ENCODE peak calls at places on chromosomes 1 and 21, in five cellular contexts. Z is tibial nerve, V is ovary, W is HepG2, F is heart left ventricle. J is an unnamed sample.

GRCh38 chr1:234148816-234149215 is 224.4 kb upstream of the COA6 start:
- DNase-seq in Z (no peak), V (no peak), W (no peak), F (no peak), J (no peak)

GRCh38 chr1:84008631-84009030 is 9.7 kb upstream of the TTLL7 start:
- DNase-seq in Z (no peak), V (no peak), W (no peak), F (no peak), J (no peak)

GRCh38 chr1:38444770-38445442 is 398.3 kb upstream of the POU3F1 start:
- DNase-seq in Z (no peak), V (no peak), W (no peak), F (no peak), J (no peak)

GRCh38 chr1:154557939-154558609 is 388 bp downstream of the UBE2Q1 start:
- DNase-seq in Z (no peak), V (peak), W (no peak), F (peak), J (peak)

GRCh38 chr1:89100366-89100765 is 25.5 kb downstream of the GBP2 start:
- DNase-seq in Z (no peak), V (no peak), W (no peak), F (no peak), J (no peak)

GRCh38 chr1:110196917-110197782 is 13.0 kb upstream of the KCNC4 start:
- DNase-seq in Z (no peak), V (no peak), W (peak), F (no peak), J (no peak)

GRCh38 chr1:41735587-41736290 is 183.0 kb downstream of the HIVEP3 start:
- DNase-seq in Z (no peak), V (no peak), W (no peak), F (peak), J (no peak)

GRCh38 chr1:154191990-154192450 is at the start of gene TPM3:
- DNase-seq in Z (no peak), V (no peak), W (no peak), F (no peak), J (no peak)

GRCh38 chr21:25944672-25945213 is 210.0 kb downstream of the GABPA start:
- DNase-seq in Z (no peak), V (no peak), W (no peak), F (no peak), J (no peak)

GRCh38 chr1:228367798-228368791 is 38.5 kb downstream of the TRIM11 start:
- DNase-seq in Z (no peak), V (no peak), W (peak), F (peak), J (no peak)

GRCh38 chr21:44006017-44006624 is 6.0 kb upstream of the TRAPPC10 start:
- DNase-seq in Z (peak), V (no peak), W (no peak), F (no peak), J (no peak)

GRCh38 chr1:8252266-8252951 is 65.5 kb upstream of the SLC45A1 start:
- DNase-seq in Z (no peak), V (no peak), W (no peak), F (no peak), J (no peak)

GRCh38 chr21:44706026-44706705 is 5.2 kb downstream of the TSPEAR start:
- DNase-seq in Z (no peak), V (no peak), W (no peak), F (no peak), J (peak)

GRCh38 chr1:160436975-160437374 is 36.6 kb downstream of the VANGL2 start:
- DNase-seq in Z (no peak), V (no peak), W (no peak), F (no peak), J (no peak)

GRCh38 chr1:94017155-94017829 is 103.7 kb downstream of the ABCA4 start:
- DNase-seq in Z (no peak), V (no peak), W (no peak), F (no peak), J (no peak)

GRCh38 chr1:94259635-94260289 is 22.4 kb upstream of the ARHGAP29 start:
- DNase-seq in Z (no peak), V (no peak), W (no peak), F (no peak), J (no peak)

DNA sequence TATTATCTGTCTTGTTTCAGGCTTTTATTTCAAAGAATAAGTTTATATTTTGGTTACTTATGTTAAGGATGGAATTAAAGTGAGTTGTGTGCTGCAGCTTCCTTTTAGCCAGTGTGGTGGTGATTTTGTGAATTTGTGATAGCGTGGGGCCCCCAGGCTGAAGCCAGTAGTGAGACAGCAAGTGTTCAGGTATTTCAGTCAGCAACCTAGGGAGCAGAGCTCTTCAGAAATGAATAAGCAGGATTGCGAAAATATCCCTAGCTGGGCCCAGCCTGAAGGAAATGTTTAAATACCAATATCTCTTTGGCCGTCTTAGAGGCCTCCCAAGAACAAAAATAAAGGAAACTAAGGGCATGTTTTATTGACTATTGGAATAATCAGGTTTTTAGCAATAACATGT is 150.8 kb upstream of the C1orf105 start:
- DNase-seq in Z (no peak), V (no peak), W (peak), F (no peak), J (no peak)
- TF ChIP-seq CTCF in Z (no peak), V (no peak), W (peak), F (no peak), J (no peak)

DNA sequence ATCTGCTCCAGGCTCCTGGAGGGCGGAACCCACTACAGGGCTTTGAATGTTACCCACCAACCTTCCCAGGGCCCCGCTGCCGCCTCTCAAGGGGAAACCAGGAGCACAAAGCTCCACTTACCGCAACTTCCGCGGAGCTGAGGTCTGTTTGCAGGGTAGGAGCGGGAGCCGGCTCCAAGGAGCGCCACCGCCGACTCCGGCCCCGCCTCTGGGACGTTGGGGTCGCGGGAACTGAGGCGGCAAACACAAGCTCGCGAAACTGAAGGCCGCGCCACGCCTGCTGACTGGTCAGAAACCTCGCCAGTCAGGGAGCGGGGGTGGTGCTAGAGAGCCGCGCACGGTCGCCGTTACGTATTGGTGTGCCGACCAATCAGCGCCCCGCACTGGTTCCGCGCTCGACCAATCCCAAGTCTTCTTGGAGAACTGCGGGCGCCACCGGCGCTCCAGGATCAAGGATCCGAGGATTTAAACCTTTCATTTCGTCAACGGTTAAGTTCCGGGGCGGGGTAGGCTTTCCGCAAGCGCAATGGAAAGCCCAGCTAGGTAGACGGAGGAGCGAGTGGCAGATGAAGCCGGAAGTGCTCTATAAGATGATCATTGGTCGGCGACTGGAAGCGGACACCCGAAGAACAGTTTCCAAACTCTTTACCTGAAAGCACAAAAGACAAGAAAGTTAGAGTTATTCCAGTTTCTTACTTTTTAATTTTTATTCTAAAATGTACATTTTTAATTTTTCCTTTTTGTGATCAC is at the start of gene STIL:
- DNase-seq in Z (peak), V (peak), W (peak), F (peak), J (peak)
- TF ChIP-seq POLR2A in Z (peak), V (no peak), W (peak), F (no peak), J (peak)

DNA sequence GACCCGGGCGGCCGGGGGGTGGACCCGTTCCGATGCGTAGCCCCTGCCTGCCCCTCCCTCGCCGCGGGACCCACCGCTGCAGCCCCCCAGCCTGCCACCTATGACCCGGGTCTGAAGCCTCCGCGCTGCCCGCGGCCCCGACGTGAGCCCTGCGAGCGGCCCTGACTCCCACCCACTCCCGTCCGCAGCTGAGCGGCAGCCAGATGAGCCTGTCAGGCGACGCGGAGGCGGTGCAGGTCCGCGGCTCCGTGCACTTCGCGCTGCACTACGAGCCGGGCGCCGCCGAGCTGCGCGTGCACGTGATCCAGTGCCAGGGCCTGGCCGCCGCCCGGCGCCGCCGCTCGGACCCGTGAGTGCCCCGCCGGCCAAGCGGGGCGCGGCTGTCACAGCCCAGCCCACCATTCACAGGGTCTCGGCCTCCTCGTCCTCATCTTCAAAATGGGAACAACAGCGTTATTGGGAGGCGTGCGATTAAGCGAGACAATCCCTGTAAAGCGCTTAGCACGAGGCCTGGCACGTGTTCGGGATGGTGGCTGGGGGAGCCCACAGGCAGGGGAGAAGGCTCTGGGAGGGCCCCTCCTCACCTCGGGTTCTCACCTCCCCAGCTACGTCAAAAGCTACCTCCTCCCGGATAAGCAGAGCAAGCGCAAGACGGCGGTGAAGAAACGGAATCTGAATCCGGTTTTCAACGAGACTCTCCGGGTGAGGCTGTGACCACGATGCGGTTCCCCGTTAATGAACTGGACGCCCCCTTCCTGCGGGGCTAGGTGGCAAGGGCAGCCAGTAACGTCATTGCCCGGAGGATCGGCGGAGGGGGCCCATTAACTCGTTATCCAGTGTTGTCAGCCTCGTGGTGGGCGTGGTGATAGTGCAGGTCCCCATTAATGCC is 8.2 kb downstream of the SYTL1 start:
- DNase-seq in Z (no peak), V (peak), W (no peak), F (peak), J (peak)
- H3K4me3 ChIP-seq in Z (peak), V (peak), W (no peak), F (peak), J (no peak)

DNA sequence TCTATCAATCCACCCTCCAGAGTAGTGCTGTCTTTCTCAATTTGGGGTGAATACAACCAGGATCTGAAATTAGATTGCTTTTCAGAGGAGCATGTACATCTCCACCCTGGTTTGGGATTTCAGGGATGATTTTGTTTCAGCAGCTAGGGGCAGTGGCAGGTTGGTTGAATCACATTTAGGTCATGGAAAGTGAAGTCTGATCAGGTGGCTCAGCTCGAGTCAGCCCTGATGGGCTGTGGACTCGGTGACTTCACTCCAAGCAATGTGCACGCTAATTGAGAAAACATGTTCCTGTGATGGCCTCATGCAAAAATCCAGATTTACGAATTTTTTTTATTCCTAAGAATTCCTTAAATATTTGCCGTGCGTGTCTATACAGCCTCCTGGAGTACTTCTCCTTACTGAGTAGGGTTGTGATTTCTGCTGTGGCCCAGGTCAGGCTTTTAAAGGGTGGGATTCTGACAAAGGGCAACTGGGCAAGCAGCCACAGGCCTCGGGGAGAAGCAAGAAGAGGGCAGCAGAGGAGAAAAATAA is 7.5 kb downstream of the NGF start:
- DNase-seq in Z (peak), V (peak), W (no peak), F (no peak), J (peak)
- TF ChIP-seq CTCF in Z (peak), V (no peak), W (no peak), F (no peak), J (no peak)

DNA sequence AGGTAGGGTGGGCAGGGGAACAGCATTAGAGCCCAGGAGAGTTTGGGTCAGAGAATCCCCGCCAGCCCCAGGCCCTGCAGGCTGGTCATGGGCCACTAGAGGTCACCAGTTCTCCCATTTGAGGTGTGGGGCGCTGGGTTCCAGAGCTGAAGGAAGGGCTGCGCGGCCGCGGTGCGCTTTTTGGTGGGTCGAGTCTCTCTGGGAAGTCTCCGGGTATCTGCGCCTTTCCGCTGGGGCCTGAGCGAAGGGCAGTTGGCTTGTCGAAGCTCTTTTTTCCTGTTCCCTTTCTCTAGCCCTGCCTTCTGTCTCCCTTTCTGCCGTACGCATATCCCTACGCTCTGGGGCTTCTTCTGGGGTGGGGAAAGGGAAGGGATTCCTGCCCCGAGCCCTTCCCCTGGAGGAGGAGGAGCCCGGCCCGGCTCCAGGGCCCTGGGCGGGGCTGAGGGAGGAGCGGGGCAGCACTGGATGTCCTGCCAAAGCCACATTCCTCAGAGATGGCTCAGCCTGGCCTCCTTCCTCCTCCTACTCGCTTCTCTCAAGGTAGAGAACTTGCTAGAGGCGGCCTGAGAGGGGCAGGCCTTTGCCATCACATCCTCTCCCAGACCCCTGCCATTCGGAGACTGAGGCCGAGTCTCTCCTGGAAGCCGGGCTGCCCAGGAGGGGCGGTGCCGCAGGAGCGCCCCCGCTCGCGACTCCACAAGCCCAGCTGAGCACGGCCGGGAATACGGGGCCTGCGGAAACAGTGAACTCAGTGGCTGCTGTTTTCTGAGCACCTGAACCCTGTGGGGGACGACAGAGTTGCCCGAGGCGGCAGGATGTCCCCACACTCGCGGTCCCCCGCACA is 12.0 kb downstream of the ADAMTSL4 start:
- DNase-seq in Z (peak), V (peak), W (peak), F (peak), J (peak)
- TF ChIP-seq POLR2A in Z (peak), V (peak), W (no peak), F (peak), J (no peak)

DNA sequence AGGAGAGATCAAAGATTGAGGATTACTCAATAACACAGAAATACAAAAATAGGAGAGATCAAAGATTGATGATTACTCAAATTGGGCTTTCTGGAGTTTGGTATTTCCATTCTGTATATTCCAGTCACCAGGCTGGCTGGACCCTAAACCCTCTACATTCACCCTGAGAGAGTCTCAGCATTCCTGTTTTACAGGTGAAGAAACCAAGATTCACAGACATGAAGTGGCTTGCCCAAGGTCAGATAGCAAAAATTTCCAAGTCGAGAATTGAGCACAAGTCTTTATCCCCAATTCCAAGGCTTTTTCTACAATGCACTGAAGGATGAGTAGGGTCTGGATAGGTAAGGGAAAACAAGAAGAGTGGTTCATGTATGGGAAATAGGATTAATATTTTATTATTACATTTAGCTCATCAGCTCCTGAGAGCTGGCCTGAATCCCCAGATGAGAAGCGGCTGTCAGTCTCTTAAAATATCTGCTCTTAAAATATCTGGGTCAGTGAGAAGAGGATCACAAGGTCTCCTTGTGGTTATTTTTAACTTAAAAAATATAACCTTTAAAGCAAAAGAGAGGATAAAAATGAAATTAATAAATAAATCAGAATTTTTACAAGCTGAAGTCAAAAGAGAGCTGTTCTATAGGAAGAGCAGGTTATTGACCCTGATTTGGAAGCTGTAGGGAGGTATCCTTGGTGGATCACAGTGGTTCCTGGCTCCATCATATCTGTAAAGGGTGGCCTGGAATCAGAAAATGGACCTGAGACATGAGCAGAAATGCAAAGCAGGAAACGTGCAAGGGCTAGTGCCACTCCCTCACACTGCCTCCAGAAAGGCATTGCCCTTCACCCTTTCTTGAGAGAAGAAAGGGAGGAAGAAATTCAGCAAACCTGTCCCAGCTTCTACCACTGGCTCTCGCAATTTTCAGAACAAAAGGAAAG is 29.1 kb upstream of the SEC16B start:
- DNase-seq in Z (no peak), V (no peak), W (no peak), F (no peak), J (no peak)
- H3K4me3 ChIP-seq in Z (no peak), V (no peak), W (no peak), F (no peak), J (no peak)

DNA sequence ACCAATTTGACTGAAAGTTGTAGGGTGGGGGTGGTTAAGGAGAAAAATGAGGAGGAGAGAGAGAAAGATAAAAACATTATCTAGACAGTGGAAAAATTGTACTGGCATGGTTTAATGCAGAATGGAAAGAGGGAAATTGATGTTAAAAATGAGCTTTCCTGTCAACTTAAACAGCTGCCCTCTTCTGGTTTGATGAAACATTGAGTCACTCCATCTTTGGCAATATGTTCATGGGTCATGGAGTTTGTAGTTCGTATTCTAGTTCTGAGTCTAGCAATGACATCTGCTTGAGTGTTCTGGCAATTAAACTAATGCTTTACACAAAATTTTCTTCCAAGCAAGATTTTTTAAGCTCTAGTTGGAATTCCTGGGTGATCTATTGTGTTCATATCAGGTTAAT is 9.6 kb downstream of the ZNF648 start:
- DNase-seq in Z (no peak), V (no peak), W (no peak), F (no peak), J (no peak)
- TF ChIP-seq CTCF in Z (no peak), V (no peak), W (no peak), F (no peak), J (no peak)

GRCh38 chr1:29017235-29017634 is 102.9 kb downstream of the EPB41 start:
- DNase-seq in Z (no peak), V (no peak), W (no peak), F (no peak), J (no peak)

GRCh38 chr1:29017975-29018712 is 103.8 kb downstream of the EPB41 start:
- DNase-seq in Z (no peak), V (no peak), W (no peak), F (no peak), J (no peak)

GRCh38 chr1:29022615-29023014 is 101.1 kb downstream of the TMEM200B start:
- DNase-seq in Z (no peak), V (no peak), W (no peak), F (no peak), J (no peak)
- TF ChIP-seq POLR2A in Z (no peak), V (no peak), W (no peak), F (no peak), J (no peak)

J was measured in lower leg skin.